ENCODE peak calls at places on chromosomes 6 and 20, in four cellular contexts. L, K, M and G are unnamed samples.
A peak's percentile ranks its signal among the peaks of the same experiment; 100 is the strongest.

GRCh38 chr6:70479236-70479635 is 65.9 kb downstream of the FAM135A start:
- DNase-seq in M (no peak), K (peak; percentile 12), L (no peak), G (no peak)

GRCh38 chr20:61722146-61722678 is 343.5 kb downstream of the TAF4 start:
- DNase-seq in M (no peak), K (no peak), L (no peak), G (no peak)

GRCh38 chr6:4853349-4853748 is 77.1 kb downstream of the CDYL start:
- DNase-seq in L (no peak), K (no peak), M (no peak), G (no peak)

GRCh38 chr6:36822506-36823269 is 16.6 kb downstream of the CPNE5 start:
- DNase-seq in K (no peak), L (no peak), M (no peak), G (no peak)

GRCh38 chr6:35216832-35217811 is 3.4 kb downstream of the SCUBE3 start:
- DNase-seq in M (no peak), L (no peak), K (no peak), G (no peak)

GRCh38 chr20:48795732-48796131 is 32.1 kb downstream of the PREX1 start:
- DNase-seq in L (no peak), M (no peak), K (no peak), G (no peak)

GRCh38 chr6:44508646-44509045 is 121.1 kb downstream of the CDC5L start:
- DNase-seq in L (no peak), K (no peak), M (no peak), G (no peak)

GRCh38 chr6:44049163-44049988 is 77.9 kb downstream of the MRPL14 start:
- DNase-seq in M (no peak), K (no peak), L (no peak), G (no peak)